ENCODE peak calls at places on chromosomes 2 and 18, in eight cellular contexts. One of them, this sample, is unnamed.

GRCh38 chr18:71374294-71374693 is 1085.4 kb downstream of the SOCS6 start:
- DNase-seq in esophagus squamous epithelium: no peak
- DNase-seq in adrenal gland: no peak
- DNase-seq in lower lobe of right lung: no peak
- DNase-seq in prostate gland: no peak
- DNase-seq in endodermal cell: peak
- DNase-seq in pancreas: no peak
- DNase-seq in CD8-positive, alpha-beta T cell: no peak
- DNase-seq in this sample: no peak

GRCh38 chr18:8882632-8883408 is 177.5 kb downstream of the MTCL1 start:
- DNase-seq in adrenal gland: no peak
- DNase-seq in esophagus squamous epithelium: no peak
- DNase-seq in CD8-positive, alpha-beta T cell: no peak
- DNase-seq in prostate gland: no peak
- DNase-seq in pancreas: no peak
- DNase-seq in lower lobe of right lung: no peak
- DNase-seq in endodermal cell: peak
- DNase-seq in this sample: no peak

GRCh38 chr2:156456616-156457015 is 20.4 kb downstream of the GPD2 start:
- DNase-seq in adrenal gland: no peak
- DNase-seq in prostate gland: no peak
- DNase-seq in endodermal cell: no peak
- DNase-seq in pancreas: no peak
- DNase-seq in esophagus squamous epithelium: no peak
- DNase-seq in lower lobe of right lung: no peak
- DNase-seq in CD8-positive, alpha-beta T cell: no peak
- DNase-seq in this sample: no peak

GRCh38 chr2:28713582-28714292 is 37.9 kb upstream of the PPP1CB start:
- DNase-seq in endodermal cell: no peak
- DNase-seq in esophagus squamous epithelium: no peak
- DNase-seq in adrenal gland: no peak
- DNase-seq in CD8-positive, alpha-beta T cell: no peak
- DNase-seq in lower lobe of right lung: no peak
- DNase-seq in prostate gland: no peak
- DNase-seq in pancreas: no peak
- DNase-seq in this sample: no peak

GRCh38 chr2:54836477-54836876 is 113.0 kb downstream of the EML6 start:
- DNase-seq in endodermal cell: no peak
- DNase-seq in esophagus squamous epithelium: no peak
- DNase-seq in lower lobe of right lung: no peak
- DNase-seq in adrenal gland: no peak
- DNase-seq in pancreas: no peak
- DNase-seq in CD8-positive, alpha-beta T cell: no peak
- DNase-seq in prostate gland: no peak
- DNase-seq in this sample: no peak

GRCh38 chr2:113157897-113158753 is 15.6 kb upstream of the PSD4 start:
- DNase-seq in adrenal gland: no peak
- DNase-seq in lower lobe of right lung: no peak
- DNase-seq in endodermal cell: no peak
- DNase-seq in esophagus squamous epithelium: no peak
- DNase-seq in pancreas: no peak
- DNase-seq in prostate gland: no peak
- DNase-seq in CD8-positive, alpha-beta T cell: no peak
- DNase-seq in this sample: no peak

GRCh38 chr2:36409971-36410370 is 54.4 kb downstream of the CRIM1 start:
- DNase-seq in prostate gland: no peak
- DNase-seq in CD8-positive, alpha-beta T cell: no peak
- DNase-seq in esophagus squamous epithelium: no peak
- DNase-seq in pancreas: no peak
- DNase-seq in endodermal cell: no peak
- DNase-seq in lower lobe of right lung: no peak
- DNase-seq in adrenal gland: no peak
- DNase-seq in this sample: no peak

GRCh38 chr2:196335238-196335637 is 163.9 kb upstream of the STK17B start:
- DNase-seq in endodermal cell: peak
- DNase-seq in prostate gland: no peak
- DNase-seq in pancreas: no peak
- DNase-seq in CD8-positive, alpha-beta T cell: no peak
- DNase-seq in esophagus squamous epithelium: no peak
- DNase-seq in lower lobe of right lung: no peak
- DNase-seq in adrenal gland: no peak
- DNase-seq in this sample: no peak

GRCh38 chr2:212124597-212124996 is 414.0 kb downstream of the ERBB4 start:
- DNase-seq in pancreas: no peak
- DNase-seq in lower lobe of right lung: no peak
- DNase-seq in esophagus squamous epithelium: no peak
- DNase-seq in adrenal gland: no peak
- DNase-seq in prostate gland: no peak
- DNase-seq in endodermal cell: no peak
- DNase-seq in CD8-positive, alpha-beta T cell: no peak
- DNase-seq in this sample: no peak

GRCh38 chr2:65420712-65421431 is 11.5 kb downstream of the SPRED2 start:
- DNase-seq in esophagus squamous epithelium: no peak
- DNase-seq in pancreas: no peak
- DNase-seq in lower lobe of right lung: peak
- DNase-seq in adrenal gland: peak
- DNase-seq in endodermal cell: peak
- DNase-seq in prostate gland: no peak
- DNase-seq in CD8-positive, alpha-beta T cell: no peak
- DNase-seq in this sample: no peak

GRCh38 chr18:9092665-9093064 is 9.8 kb upstream of the NDUFV2 start:
- DNase-seq in adrenal gland: no peak
- DNase-seq in endodermal cell: no peak
- DNase-seq in pancreas: no peak
- DNase-seq in prostate gland: no peak
- DNase-seq in lower lobe of right lung: no peak
- DNase-seq in esophagus squamous epithelium: no peak
- DNase-seq in CD8-positive, alpha-beta T cell: no peak
- DNase-seq in this sample: no peak

GRCh38 chr2:134866498-134867099 is 28.2 kb downstream of the ACMSD start:
- DNase-seq in prostate gland: no peak
- DNase-seq in endodermal cell: no peak
- DNase-seq in adrenal gland: no peak
- DNase-seq in esophagus squamous epithelium: no peak
- DNase-seq in CD8-positive, alpha-beta T cell: no peak
- DNase-seq in lower lobe of right lung: no peak
- DNase-seq in pancreas: no peak
- DNase-seq in this sample: no peak

GRCh38 chr2:8310557-8311455 is 371.1 kb upstream of the ID2 start:
- DNase-seq in prostate gland: no peak
- DNase-seq in CD8-positive, alpha-beta T cell: peak
- DNase-seq in adrenal gland: peak
- DNase-seq in pancreas: no peak
- DNase-seq in esophagus squamous epithelium: no peak
- DNase-seq in lower lobe of right lung: peak
- DNase-seq in endodermal cell: peak
- DNase-seq in this sample: no peak

GRCh38 chr18:56563568-56563967 is 74.8 kb downstream of the TXNL1 start:
- DNase-seq in pancreas: no peak
- DNase-seq in prostate gland: no peak
- DNase-seq in adrenal gland: no peak
- DNase-seq in CD8-positive, alpha-beta T cell: no peak
- DNase-seq in lower lobe of right lung: no peak
- DNase-seq in esophagus squamous epithelium: no peak
- DNase-seq in endodermal cell: peak
- DNase-seq in this sample: no peak

GRCh38 chr2:209236369-209236768 is 187.5 kb upstream of the MAP2 start:
- DNase-seq in pancreas: no peak
- DNase-seq in endodermal cell: peak
- DNase-seq in CD8-positive, alpha-beta T cell: no peak
- DNase-seq in adrenal gland: no peak
- DNase-seq in lower lobe of right lung: no peak
- DNase-seq in prostate gland: no peak
- DNase-seq in esophagus squamous epithelium: no peak
- DNase-seq in this sample: no peak

GRCh38 chr2:108912629-108912902 is 76.5 kb downstream of the EDAR start:
- DNase-seq in esophagus squamous epithelium: no peak
- DNase-seq in prostate gland: no peak
- DNase-seq in adrenal gland: no peak
- DNase-seq in endodermal cell: peak
- DNase-seq in pancreas: no peak
- DNase-seq in CD8-positive, alpha-beta T cell: no peak
- DNase-seq in lower lobe of right lung: no peak
- DNase-seq in this sample: no peak

GRCh38 chr18:7575465-7576026 is 8.4 kb downstream of the PTPRM start:
- DNase-seq in esophagus squamous epithelium: no peak
- DNase-seq in prostate gland: no peak
- DNase-seq in CD8-positive, alpha-beta T cell: no peak
- DNase-seq in adrenal gland: no peak
- DNase-seq in lower lobe of right lung: no peak
- DNase-seq in pancreas: no peak
- DNase-seq in endodermal cell: no peak
- DNase-seq in this sample: no peak

DNA sequence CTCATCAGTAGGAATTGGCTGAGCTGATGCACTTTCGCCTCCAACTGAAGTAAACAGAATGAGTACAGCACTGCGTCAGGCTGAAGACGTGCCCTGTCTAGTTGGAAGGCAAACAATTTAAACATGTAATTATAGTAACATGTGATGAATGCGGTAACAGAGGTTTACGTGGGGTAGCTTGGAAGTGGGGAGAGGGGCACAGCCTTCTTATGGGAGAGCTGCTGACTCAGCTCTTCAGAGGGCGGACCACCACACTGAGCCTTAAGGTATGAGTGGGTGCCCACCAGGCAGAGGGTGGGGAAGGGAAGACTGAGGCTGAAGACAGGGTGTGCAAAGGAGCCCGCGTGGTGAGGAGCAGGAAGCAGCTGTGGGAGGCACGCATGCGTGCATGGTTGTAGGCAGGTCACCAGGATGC is 6.2 kb upstream of the EHD3 start:
- DNase-seq in CD8-positive, alpha-beta T cell: no peak
- DNase-seq in prostate gland: peak
- DNase-seq in esophagus squamous epithelium: no peak
- DNase-seq in lower lobe of right lung: no peak
- DNase-seq in endodermal cell: no peak
- DNase-seq in pancreas: no peak
- DNase-seq in adrenal gland: no peak
- DNase-seq in this sample: no peak
- H3K27ac ChIP-seq in CD8-positive, alpha-beta T cell: no peak
- H3K27ac ChIP-seq in prostate gland: peak
- H3K27ac ChIP-seq in esophagus squamous epithelium: peak
- H3K27ac ChIP-seq in lower lobe of right lung: no peak
- H3K27ac ChIP-seq in endodermal cell: no peak
- H3K27ac ChIP-seq in pancreas: no peak
- H3K27ac ChIP-seq in adrenal gland: no peak
- H3K27ac ChIP-seq in this sample: no peak

GRCh38 chr2:106868199-106868598 is 17.8 kb downstream of the ST6GAL2 start:
- DNase-seq in esophagus squamous epithelium: no peak
- DNase-seq in CD8-positive, alpha-beta T cell: no peak
- DNase-seq in prostate gland: no peak
- DNase-seq in adrenal gland: no peak
- DNase-seq in lower lobe of right lung: no peak
- DNase-seq in pancreas: no peak
- DNase-seq in endodermal cell: peak
- DNase-seq in this sample: no peak
- TF ChIP-seq CTCF in esophagus squamous epithelium: no peak
- TF ChIP-seq CTCF in CD8-positive, alpha-beta T cell: no peak
- TF ChIP-seq CTCF in prostate gland: no peak
- TF ChIP-seq CTCF in adrenal gland: no peak
- TF ChIP-seq CTCF in lower lobe of right lung: no peak
- TF ChIP-seq CTCF in pancreas: no peak
- TF ChIP-seq CTCF in endodermal cell: peak
- TF ChIP-seq CTCF in this sample: peak

GRCh38 chr2:46336560-46336959 is 39.4 kb downstream of the EPAS1 start:
- DNase-seq in esophagus squamous epithelium: no peak
- DNase-seq in CD8-positive, alpha-beta T cell: no peak
- DNase-seq in prostate gland: no peak
- DNase-seq in adrenal gland: no peak
- DNase-seq in pancreas: no peak
- DNase-seq in endodermal cell: no peak
- DNase-seq in lower lobe of right lung: no peak
- DNase-seq in this sample: no peak

GRCh38 chr2:46334389-46335345 is 37.5 kb downstream of the EPAS1 start:
- DNase-seq in pancreas: no peak
- DNase-seq in prostate gland: no peak
- DNase-seq in adrenal gland: peak
- DNase-seq in CD8-positive, alpha-beta T cell: no peak
- DNase-seq in lower lobe of right lung: no peak
- DNase-seq in endodermal cell: no peak
- DNase-seq in esophagus squamous epithelium: no peak
- DNase-seq in this sample: no peak

GRCh38 chr2:46333912-46334311 is 36.7 kb downstream of the EPAS1 start:
- DNase-seq in esophagus squamous epithelium: no peak
- DNase-seq in endodermal cell: no peak
- DNase-seq in pancreas: no peak
- DNase-seq in lower lobe of right lung: no peak
- DNase-seq in CD8-positive, alpha-beta T cell: no peak
- DNase-seq in adrenal gland: no peak
- DNase-seq in prostate gland: no peak
- DNase-seq in this sample: no peak

GRCh38 chr2:46335966-46336436 is 38.8 kb downstream of the EPAS1 start:
- DNase-seq in endodermal cell: no peak
- DNase-seq in prostate gland: peak
- DNase-seq in adrenal gland: no peak
- DNase-seq in pancreas: peak
- DNase-seq in esophagus squamous epithelium: no peak
- DNase-seq in lower lobe of right lung: peak
- DNase-seq in CD8-positive, alpha-beta T cell: no peak
- DNase-seq in this sample: no peak

DNA sequence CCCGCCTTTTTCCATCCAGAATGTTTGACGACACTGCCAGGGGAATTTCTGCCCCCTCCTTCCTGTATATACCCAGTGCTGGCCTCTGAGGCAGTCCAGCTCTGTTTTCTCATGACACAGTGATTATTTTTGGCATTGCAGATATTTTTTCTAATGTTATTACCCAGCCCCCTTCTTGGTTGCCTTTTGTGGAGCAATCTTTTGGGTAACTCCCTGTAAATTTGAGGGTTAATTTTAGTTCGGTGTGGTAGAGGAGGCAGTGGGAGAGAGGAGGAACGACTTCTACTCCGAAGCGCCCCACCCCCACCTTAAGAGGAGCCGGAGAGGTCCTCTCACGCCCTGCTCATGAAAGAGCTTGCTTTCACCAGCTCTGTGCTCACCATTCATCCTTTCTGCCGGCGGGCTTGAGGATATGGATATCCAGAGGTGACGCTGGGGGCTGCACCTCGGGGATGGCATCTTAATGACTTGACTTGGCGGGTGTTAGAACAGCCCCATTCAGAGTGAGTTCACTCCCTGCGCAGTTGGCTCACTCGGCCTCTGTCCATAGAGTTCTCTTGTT is 38.3 kb downstream of the EPAS1 start:
- DNase-seq in lower lobe of right lung: peak
- DNase-seq in adrenal gland: no peak
- DNase-seq in CD8-positive, alpha-beta T cell: no peak
- DNase-seq in pancreas: no peak
- DNase-seq in esophagus squamous epithelium: no peak
- DNase-seq in prostate gland: no peak
- DNase-seq in endodermal cell: peak
- DNase-seq in this sample: no peak
- H3K4me3 ChIP-seq in lower lobe of right lung: peak
- H3K4me3 ChIP-seq in adrenal gland: no peak
- H3K4me3 ChIP-seq in CD8-positive, alpha-beta T cell: no peak
- H3K4me3 ChIP-seq in pancreas: no peak
- H3K4me3 ChIP-seq in esophagus squamous epithelium: no peak
- H3K4me3 ChIP-seq in prostate gland: no peak
- H3K4me3 ChIP-seq in endodermal cell: no peak
- H3K4me3 ChIP-seq in this sample: peak

DNA sequence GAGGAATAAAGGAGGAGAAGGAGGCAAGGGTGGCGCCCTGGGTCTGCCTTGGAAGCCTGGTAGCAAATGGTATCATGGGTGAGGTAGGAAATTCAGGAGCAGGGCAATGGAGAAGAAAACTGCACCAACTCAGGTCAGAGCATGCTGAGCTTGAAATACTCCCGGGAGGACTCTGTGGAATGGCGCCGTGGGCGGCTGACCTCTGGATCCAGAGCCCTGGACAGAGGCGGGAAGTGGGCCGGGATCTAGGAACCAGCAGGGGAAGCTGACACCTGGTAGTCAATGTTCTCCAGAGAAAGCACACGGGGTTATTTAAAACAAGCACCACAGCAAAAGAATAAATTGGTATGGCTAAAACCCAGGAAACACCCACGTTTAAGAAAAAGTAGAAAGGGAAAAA is 161.3 kb downstream of the INO80D start:
- DNase-seq in pancreas: no peak
- DNase-seq in esophagus squamous epithelium: no peak
- DNase-seq in CD8-positive, alpha-beta T cell: no peak
- DNase-seq in prostate gland: no peak
- DNase-seq in endodermal cell: no peak
- DNase-seq in adrenal gland: no peak
- DNase-seq in lower lobe of right lung: no peak
- DNase-seq in this sample: no peak
- H3K27ac ChIP-seq in pancreas: no peak
- H3K27ac ChIP-seq in esophagus squamous epithelium: no peak
- H3K27ac ChIP-seq in CD8-positive, alpha-beta T cell: no peak
- H3K27ac ChIP-seq in prostate gland: no peak
- H3K27ac ChIP-seq in endodermal cell: no peak
- H3K27ac ChIP-seq in adrenal gland: no peak
- H3K27ac ChIP-seq in lower lobe of right lung: no peak
- H3K27ac ChIP-seq in this sample: no peak